ENCODE peak calls at places on chromosomes 1 and 21, in nine cellular contexts. V is upper lobe of right lung, E is lower lobe of right lung, N is right atrium auricular region, I is H9, X is heart right ventricle, Q is breast epithelium, M is NB4, F is nephron progenitor cell. G is an unnamed sample.

GRCh38 chr1:161792740-161793139 is 26.6 kb downstream of the ATF6 start:
- DNase-seq in E (no peak), X (no peak), F (peak), Q (no peak), V (no peak), M (peak), I (no peak), N (no peak), G (no peak)

GRCh38 chr1:890661-891060 is 33.1 kb upstream of the SAMD11 start:
- DNase-seq in F (no peak), N (peak), E (no peak), M (no peak), I (no peak), V (no peak), Q (no peak), X (no peak), G (no peak)

GRCh38 chr1:38456564-38456876 is 403.1 kb downstream of the RRAGC start:
- DNase-seq in E (no peak), N (no peak), Q (no peak), X (no peak), F (no peak), V (no peak), M (no peak), I (no peak), G (no peak)

GRCh38 chr1:94579876-94580294 is 38.3 kb upstream of the F3 start:
- DNase-seq in E (no peak), F (no peak), X (no peak), Q (no peak), I (peak), V (no peak), N (no peak), M (no peak), G (peak)

GRCh38 chr1:158371188-158371953 is 17.7 kb downstream of the CD1E start:
- DNase-seq in I (no peak), F (no peak), X (no peak), E (no peak), M (no peak), Q (no peak), N (no peak), V (no peak), G (no peak)

GRCh38 chr1:33653226-33653625 is 180.8 kb downstream of the ZSCAN20 start:
- DNase-seq in Q (no peak), F (no peak), I (no peak), N (no peak), E (no peak), V (no peak), X (peak), M (no peak), G (no peak)

GRCh38 chr1:201902198-201902597 is 13.5 kb downstream of the SHISA4 start:
- DNase-seq in I (no peak), X (no peak), V (no peak), M (no peak), N (no peak), E (no peak), F (no peak), Q (no peak), G (no peak)

GRCh38 chr1:2404142-2404889 is 8.0 kb downstream of the PEX10 start:
- DNase-seq in E (no peak), F (no peak), V (no peak), X (peak), N (no peak), M (no peak), I (no peak), Q (no peak), G (no peak)

GRCh38 chr1:44810101-44810761 is 1.9 kb downstream of the BTBD19 start:
- DNase-seq in M (no peak), E (peak), X (peak), I (peak), Q (peak), V (peak), F (no peak), N (no peak), G (peak)

GRCh38 chr1:156499194-156499702 is 1.3 kb downstream of the MEF2D start:
- DNase-seq in X (no peak), M (no peak), E (no peak), F (no peak), N (no peak), V (peak), I (no peak), Q (no peak), G (no peak)

GRCh38 chr1:230359992-230360391 is 66.1 kb downstream of the PGBD5 start:
- DNase-seq in F (no peak), V (no peak), Q (no peak), I (no peak), X (no peak), N (no peak), M (no peak), E (no peak), G (no peak)

GRCh38 chr1:56821462-56821797 is 2.2 kb upstream of the FYB2 start:
- DNase-seq in F (no peak), E (no peak), N (no peak), V (no peak), I (no peak), X (no peak), M (no peak), Q (no peak), G (no peak)

GRCh38 chr1:68346192-68346808 is 103.5 kb downstream of the RPE65 start:
- DNase-seq in M (peak), Q (no peak), F (no peak), E (no peak), N (no peak), I (no peak), V (no peak), X (no peak), G (no peak)

GRCh38 chr1:248752119-248752931 is 3.2 kb downstream of the LYPD8 start:
- DNase-seq in Q (no peak), V (peak), I (no peak), E (no peak), F (no peak), M (peak), N (no peak), X (no peak), G (no peak)

GRCh38 chr1:63802109-63802508 is 28.3 kb downstream of the ROR1 start:
- DNase-seq in N (no peak), F (no peak), I (no peak), Q (no peak), V (no peak), M (no peak), E (no peak), X (no peak), G (no peak)
- TF ChIP-seq CTCF in N (no peak), F (no peak), I (peak), Q (no peak), V (no peak), M (no peak), E (no peak), X (no peak), G (peak)

DNA sequence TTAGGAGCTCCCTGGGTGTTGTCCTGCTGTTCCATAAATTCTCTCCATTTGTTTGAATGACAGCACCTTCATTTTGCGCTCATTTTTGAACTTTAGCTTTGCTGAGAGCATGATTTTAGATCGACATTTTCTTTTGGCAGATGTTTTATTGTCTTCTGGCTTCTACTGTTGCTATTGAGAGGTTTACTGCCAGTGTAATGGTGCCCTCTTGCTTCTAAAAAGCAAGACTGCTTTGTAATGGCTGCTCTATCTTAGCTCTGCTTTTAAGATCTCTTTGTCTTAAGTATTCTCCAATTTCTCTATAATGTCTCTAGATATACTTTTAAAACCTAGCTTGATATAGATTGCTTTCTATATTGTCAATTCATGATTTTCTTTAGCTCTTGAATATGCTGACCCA is 27.8 kb downstream of the THEM4 start:
- DNase-seq in F (no peak), M (no peak), I (no peak), X (no peak), N (no peak), V (no peak), Q (no peak), E (no peak), G (no peak)
- TF ChIP-seq CTCF in F (no peak), M (no peak), I (peak), X (no peak), N (no peak), V (no peak), Q (no peak), E (no peak), G (no peak)

GRCh38 chr1:236280438-236281285 is 1.1 kb downstream of the ERO1B start:
- DNase-seq in Q (no peak), N (no peak), M (no peak), V (no peak), F (no peak), I (peak), E (no peak), X (no peak), G (no peak)

GRCh38 chr1:236284291-236284711 is 2.5 kb upstream of the ERO1B start:
- DNase-seq in M (peak), V (no peak), E (no peak), F (no peak), N (no peak), I (no peak), X (no peak), Q (no peak), G (no peak)

GRCh38 chr1:236282719-236283118 is 961 bp upstream of the ERO1B start:
- DNase-seq in M (no peak), F (no peak), V (no peak), N (no peak), X (no peak), E (no peak), I (no peak), Q (no peak), G (no peak)

GRCh38 chr1:236282159-236282716 is 480 bp upstream of the ERO1B start:
- DNase-seq in V (no peak), M (no peak), X (no peak), Q (no peak), N (no peak), I (no peak), F (no peak), E (no peak), G (no peak)

GRCh38 chr1:236281286-236282158 is at the start of gene ERO1B:
- DNase-seq in Q (peak), N (peak), F (peak), V (peak), I (peak), E (peak), M (peak), X (peak), G (peak)
- TF ChIP-seq CTCF in Q (no peak), N (peak), F (no peak), V (no peak), I (peak), E (no peak), M (no peak), X (no peak), G (no peak)

GRCh38 chr1:152870831-152871730 is 7.0 kb upstream of the SMCP start:
- DNase-seq in M (peak), I (peak), Q (no peak), E (no peak), V (no peak), X (no peak), F (peak), N (no peak), G (no peak)
- TF ChIP-seq CTCF in M (peak), I (peak), Q (no peak), E (no peak), V (peak), X (no peak), F (peak), N (no peak), G (peak)

GRCh38 chr1:212699104-212699838 is 369 bp downstream of the BATF3 start:
- DNase-seq in E (peak), Q (no peak), F (peak), M (peak), X (peak), V (peak), N (no peak), I (peak), G (peak)
- TF ChIP-seq CTCF in E (peak), Q (no peak), F (no peak), M (peak), X (peak), V (peak), N (peak), I (peak), G (peak)

GRCh38 chr1:13992489-13993285 is 292.7 kb downstream of the PRDM2 start:
- DNase-seq in V (no peak), Q (no peak), X (no peak), N (no peak), F (no peak), M (no peak), I (no peak), E (no peak), G (no peak)
- TF ChIP-seq CTCF in V (no peak), Q (no peak), X (no peak), N (no peak), F (no peak), M (no peak), I (peak), E (no peak), G (no peak)

GRCh38 chr1:54808443-54809207 is 7.5 kb upstream of the TTC22 start:
- DNase-seq in X (no peak), Q (no peak), V (no peak), I (peak), E (no peak), F (no peak), N (no peak), M (no peak), G (peak)
- TF ChIP-seq CTCF in X (peak), Q (no peak), V (peak), I (peak), E (no peak), F (peak), N (no peak), M (no peak), G (no peak)

GRCh38 chr1:54848134-54848948 is 38.7 kb downstream of the DHCR24 start:
- DNase-seq in E (no peak), X (no peak), M (no peak), Q (peak), N (no peak), I (no peak), V (peak), F (no peak), G (no peak)
- TF ChIP-seq CTCF in E (no peak), X (no peak), M (no peak), Q (no peak), N (no peak), I (peak), V (no peak), F (no peak), G (no peak)

DNA sequence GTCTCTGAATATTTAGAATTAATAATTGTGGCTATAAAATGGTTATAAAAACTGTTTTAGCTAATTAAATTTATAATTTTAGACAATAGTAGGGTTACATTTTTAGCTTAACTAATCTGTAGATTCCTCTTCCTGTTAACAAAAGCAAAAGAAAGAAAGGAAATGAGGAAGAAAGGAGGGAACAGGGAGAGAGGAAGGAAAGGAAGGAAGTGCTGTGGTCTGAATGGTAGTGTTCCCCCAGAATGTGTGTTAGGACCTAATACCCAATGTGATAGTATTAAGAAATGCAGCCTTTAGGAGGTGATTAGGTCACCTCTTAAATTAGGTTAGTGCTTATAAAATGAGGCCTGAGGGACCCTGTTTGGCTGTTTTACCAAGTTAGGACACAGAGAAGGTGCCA is 136.9 kb upstream of the SAMSN1 start:
- DNase-seq in X (no peak), I (no peak), F (no peak), N (no peak), V (no peak), M (peak), E (no peak), Q (no peak), G (no peak)
- TF ChIP-seq CTCF in X (no peak), I (no peak), F (no peak), N (no peak), V (no peak), M (no peak), E (no peak), Q (no peak), G (no peak)

GRCh38 chr21:45250272-45250671 is 37.4 kb downstream of the POFUT2 start:
- DNase-seq in E (no peak), I (no peak), V (no peak), N (no peak), F (no peak), M (no peak), Q (no peak), X (no peak), G (no peak)

GRCh38 chr21:45250914-45251634 is 36.6 kb downstream of the POFUT2 start:
- DNase-seq in E (no peak), V (no peak), Q (no peak), N (no peak), X (no peak), I (no peak), M (no peak), F (no peak), G (no peak)

GRCh38 chr21:45248301-45248892 is 39.3 kb downstream of the POFUT2 start:
- DNase-seq in N (no peak), Q (no peak), E (no peak), X (no peak), V (no peak), I (peak), M (no peak), F (peak), G (no peak)

GRCh38 chr21:45249626-45250025 is 38.1 kb downstream of the POFUT2 start:
- DNase-seq in X (no peak), F (no peak), Q (no peak), M (no peak), I (no peak), N (no peak), V (no peak), E (no peak), G (peak)

GRCh38 chr21:45248893-45249381 is 38.8 kb downstream of the POFUT2 start:
- DNase-seq in V (no peak), Q (no peak), M (no peak), E (no peak), N (peak), I (peak), F (no peak), X (no peak), G (peak)
- TF ChIP-seq CTCF in V (no peak), Q (no peak), M (no peak), E (no peak), N (no peak), I (no peak), F (no peak), X (no peak), G (no peak)